ENCODE peak calls at places on chromosome 6, in ten cellular contexts. Y, P, S, U, T, J, H, A, C and W are unnamed samples.

GRCh38 chr6:109076421-109076820 is 18.2 kb downstream of the SESN1 start:
- DNase-seq in Y (no peak), P (no peak), S (no peak), U (no peak), T (no peak), J (peak; percentile 29), H (no peak), A (no peak), C (no peak), W (no peak)

GRCh38 chr6:159084493-159085091 is 39.8 kb upstream of the TAGAP start:
- DNase-seq in Y (peak; percentile 64), P (no peak), S (no peak), U (peak; percentile 83), T (peak; percentile 77), J (peak; percentile 89), H (no peak), A (no peak), C (no peak), W (no peak)

GRCh38 chr6:52361347-52361944 is 505 bp upstream of the PAQR8 start:
- DNase-seq in Y (no peak), P (no peak), S (peak; percentile 27), U (peak; percentile 54), T (peak; percentile 14), J (peak; percentile 42), H (no peak), A (peak; percentile 36), C (peak; percentile 12), W (no peak)

GRCh38 chr6:148608211-148608951 is 138.4 kb upstream of the UST start:
- DNase-seq in Y (no peak), P (peak; percentile 8), S (no peak), U (peak; percentile 41), T (no peak), J (peak; percentile 72), H (peak; percentile 18), A (no peak), C (no peak), W (no peak)

GRCh38 chr6:107972413-107973096 is 14.5 kb upstream of the SEC63 start:
- DNase-seq in Y (no peak), P (no peak), S (no peak), U (no peak), T (no peak), J (no peak), H (no peak), A (no peak), C (no peak), W (no peak)

GRCh38 chr6:788058-788457 is 95.1 kb upstream of the EXOC2 start:
- DNase-seq in Y (no peak), P (no peak), S (peak; percentile 13), U (no peak), T (no peak), J (no peak), H (no peak), A (no peak), C (no peak), W (no peak)

GRCh38 chr6:167706313-167707109 is 120.2 kb upstream of the AFDN start:
- DNase-seq in Y (no peak), P (no peak), S (peak; percentile 43), U (no peak), T (no peak), J (no peak), H (peak; percentile 50), A (no peak), C (no peak), W (no peak)

GRCh38 chr6:33826537-33826936 is 22.7 kb upstream of the MLN start:
- DNase-seq in Y (no peak), P (no peak), S (no peak), U (no peak), T (no peak), J (no peak), H (no peak), A (no peak), C (no peak), W (no peak)

GRCh38 chr6:24763578-24763977 is 11.2 kb upstream of the GMNN start:
- DNase-seq in Y (no peak), P (no peak), S (no peak), U (no peak), T (no peak), J (no peak), H (no peak), A (no peak), C (no peak), W (no peak)

DNA sequence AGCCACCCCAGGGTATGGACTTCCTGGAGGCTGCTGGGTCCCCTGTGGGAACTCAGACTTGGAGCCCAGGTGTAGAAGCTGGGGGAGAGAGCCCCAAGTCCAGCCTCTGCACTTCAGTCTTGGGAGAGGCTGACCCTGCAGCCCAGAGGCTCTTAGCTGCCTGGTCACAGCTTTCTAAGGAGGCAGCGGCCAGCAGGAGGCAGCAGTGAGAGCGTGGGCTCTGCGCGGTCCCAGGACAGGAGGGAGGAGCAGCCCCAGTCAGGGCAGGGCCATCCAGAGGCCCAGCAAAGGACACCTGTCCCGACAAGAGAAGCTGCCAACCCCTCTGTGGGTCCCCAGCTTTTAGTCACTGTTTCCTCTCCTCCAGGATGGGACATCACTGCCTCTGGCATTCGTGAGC is 9.4 kb downstream of the TREML2 start:
- DNase-seq in Y (no peak), P (peak; percentile 63), S (peak; percentile 28), U (peak; percentile 20), T (no peak), J (no peak), H (peak; percentile 61), A (no peak), C (no peak), W (no peak)
- TF ChIP-seq CTCF in Y (peak; percentile 56), P (peak; percentile 59), S (no peak), U (peak; percentile 46), T (no peak), J (peak; percentile 28), H (peak; percentile 51), A (no peak), C (no peak), W (peak; percentile 71)

GRCh38 chr6:150696156-150696555 is 96.5 kb downstream of the PLEKHG1 start:
- DNase-seq in Y (no peak), P (no peak), S (no peak), U (no peak), T (no peak), J (no peak), H (no peak), A (no peak), C (no peak), W (no peak)

GRCh38 chr6:150694889-150695288 is 95.2 kb downstream of the PLEKHG1 start:
- DNase-seq in Y (no peak), P (no peak), S (no peak), U (no peak), T (no peak), J (no peak), H (no peak), A (no peak), C (no peak), W (no peak)

GRCh38 chr6:150695652-150696051 is 96.0 kb downstream of the PLEKHG1 start:
- DNase-seq in Y (no peak), P (no peak), S (no peak), U (peak; percentile 3), T (no peak), J (peak; percentile 15), H (no peak), A (no peak), C (no peak), W (no peak)

GRCh38 chr6:150697515-150697914 is 97.8 kb downstream of the PLEKHG1 start:
- DNase-seq in Y (no peak), P (peak; percentile 20), S (no peak), U (peak; percentile 15), T (no peak), J (peak; percentile 18), H (no peak), A (no peak), C (no peak), W (no peak)

DNA sequence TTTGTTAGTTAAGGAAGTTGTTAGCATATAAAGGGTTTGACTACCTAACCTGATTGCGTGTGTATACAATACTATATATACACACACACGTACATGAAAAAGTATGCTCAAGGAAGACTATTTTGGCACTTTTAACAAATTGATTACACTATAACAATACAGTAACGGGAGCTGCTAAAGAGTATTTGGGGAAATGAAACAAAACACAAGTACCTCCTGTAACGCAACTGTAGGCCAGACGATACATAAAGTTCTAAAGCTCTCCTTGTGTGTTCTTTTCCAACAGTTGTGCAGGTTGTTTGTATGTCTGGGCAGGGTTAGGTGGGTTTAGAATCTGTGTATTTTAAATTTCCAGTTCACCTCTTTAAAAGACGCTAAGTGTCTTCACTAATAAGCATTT is 98.7 kb downstream of the PLEKHG1 start:
- DNase-seq in Y (no peak), P (no peak), S (no peak), U (no peak), T (no peak), J (no peak), H (no peak), A (no peak), C (no peak), W (no peak)
- H3K4me3 ChIP-seq in Y (no peak overlapping the region), P (no peak overlapping the region), S (no peak overlapping the region), U (no peak overlapping the region), T (no peak overlapping the region), J (no peak overlapping the region), H (no peak overlapping the region), A (no peak overlapping the region), C (no peak overlapping the region), W (no peak overlapping the region)

GRCh38 chr6:102023977-102024657 is 630.6 kb downstream of the GRIK2 start:
- DNase-seq in Y (no peak), P (no peak), S (no peak), U (no peak), T (no peak), J (no peak), H (peak; percentile 10), A (no peak), C (no peak), W (no peak)

GRCh38 chr6:102028173-102028572 is 634.7 kb downstream of the GRIK2 start:
- DNase-seq in Y (no peak), P (no peak), S (no peak), U (no peak), T (no peak), J (no peak), H (no peak), A (no peak), C (no peak), W (no peak)

GRCh38 chr6:102022803-102023202 is 629.3 kb downstream of the GRIK2 start:
- DNase-seq in Y (no peak), P (no peak), S (no peak), U (no peak), T (no peak), J (no peak), H (no peak), A (no peak), C (no peak), W (no peak)

GRCh38 chr6:102026649-102027048 is 633.1 kb downstream of the GRIK2 start:
- DNase-seq in Y (no peak), P (no peak), S (no peak), U (no peak), T (no peak), J (no peak), H (no peak), A (no peak), C (no peak), W (no peak)
- TF ChIP-seq CTCF in Y (no peak), P (no peak), S (no peak), U (no peak), T (no peak), J (no peak), H (no peak), A (no peak), C (no peak), W (no peak)

GRCh38 chr6:144127097-144127496 is 23.2 kb upstream of the STX11 start:
- DNase-seq in Y (no peak), P (no peak), S (no peak), U (no peak), T (no peak), J (no peak), H (no peak), A (no peak), C (no peak), W (no peak)
- H3K4me3 ChIP-seq in Y (no peak overlapping the region), P (no peak overlapping the region), S (no peak overlapping the region), U (no peak overlapping the region), T (no peak overlapping the region), J (no peak overlapping the region), H (no peak overlapping the region), A (no peak overlapping the region), C (no peak overlapping the region), W (no peak overlapping the region)

GRCh38 chr6:118800394-118801071 is 93.4 kb upstream of the ASF1A start:
- DNase-seq in Y (peak; percentile 26), P (peak; percentile 91), S (peak; percentile 84), U (peak; percentile 85), T (peak; percentile 67), J (peak; percentile 85), H (peak; percentile 88), A (peak; percentile 66), C (peak; percentile 33), W (peak; percentile 69)
- TF ChIP-seq CTCF in Y (peak; percentile 90), P (peak; percentile 94), S (peak; percentile 91), U (peak; percentile 93), T (peak; percentile 98), J (peak; percentile 90), H (peak; percentile 91), A (peak; percentile 75), C (peak; percentile 40), W (peak; percentile 92)